ENCODE peak calls at places on chromosome 15, in seven cellular contexts. One of them, this sample, is unnamed.

GRCh38 chr15:42068601-42069000 is 25.8 kb downstream of the PLA2G4D start:
- DNase-seq in activated CD8-positive, alpha-beta T cell treated with anti-CD3 and anti-CD28 coated beads for 36 hours: no peak
- DNase-seq in foreskin fibroblast: no peak
- DNase-seq in body of pancreas: no peak
- DNase-seq in mesothelial cell of epicardium: no peak
- DNase-seq in pancreas: no peak
- DNase-seq in neural crest cell: no peak
- DNase-seq in this sample: no peak

GRCh38 chr15:92907229-92907628 is 7.1 kb downstream of the CHD2 start:
- DNase-seq in pancreas: no peak
- DNase-seq in activated CD8-positive, alpha-beta T cell treated with anti-CD3 and anti-CD28 coated beads for 36 hours: no peak
- DNase-seq in body of pancreas: no peak
- DNase-seq in mesothelial cell of epicardium: no peak
- DNase-seq in foreskin fibroblast: no peak
- DNase-seq in neural crest cell: no peak
- DNase-seq in this sample: no peak

GRCh38 chr15:68363353-68363752 is 68.6 kb downstream of the ITGA11 start:
- DNase-seq in body of pancreas: no peak
- DNase-seq in mesothelial cell of epicardium: no peak
- DNase-seq in pancreas: no peak
- DNase-seq in neural crest cell: no peak
- DNase-seq in activated CD8-positive, alpha-beta T cell treated with anti-CD3 and anti-CD28 coated beads for 36 hours: no peak
- DNase-seq in foreskin fibroblast: no peak
- DNase-seq in this sample: no peak

GRCh38 chr15:41655716-41656115 is 4.5 kb upstream of the MGA start:
- DNase-seq in mesothelial cell of epicardium: no peak
- DNase-seq in body of pancreas: no peak
- DNase-seq in activated CD8-positive, alpha-beta T cell treated with anti-CD3 and anti-CD28 coated beads for 36 hours: no peak
- DNase-seq in neural crest cell: no peak
- DNase-seq in foreskin fibroblast: peak; percentile 53
- DNase-seq in pancreas: no peak
- DNase-seq in this sample: no peak

GRCh38 chr15:79595995-79596622 is 164.0 kb downstream of the MINAR1 start:
- DNase-seq in neural crest cell: peak; percentile 19
- DNase-seq in activated CD8-positive, alpha-beta T cell treated with anti-CD3 and anti-CD28 coated beads for 36 hours: peak; percentile 78
- DNase-seq in mesothelial cell of epicardium: no peak
- DNase-seq in body of pancreas: peak; percentile 69
- DNase-seq in pancreas: peak; percentile 55
- DNase-seq in foreskin fibroblast: peak; percentile 22
- DNase-seq in this sample: peak; percentile 47

GRCh38 chr15:31871159-31871886 is 159.0 kb upstream of the CHRNA7 start:
- DNase-seq in foreskin fibroblast: no peak
- DNase-seq in pancreas: no peak
- DNase-seq in mesothelial cell of epicardium: no peak
- DNase-seq in neural crest cell: no peak
- DNase-seq in activated CD8-positive, alpha-beta T cell treated with anti-CD3 and anti-CD28 coated beads for 36 hours: no peak
- DNase-seq in body of pancreas: peak; percentile 36
- DNase-seq in this sample: no peak

GRCh38 chr15:96337991-96338771 is 7.7 kb downstream of the NR2F2 start:
- DNase-seq in pancreas: no peak
- DNase-seq in foreskin fibroblast: peak; percentile 8
- DNase-seq in neural crest cell: no peak
- DNase-seq in body of pancreas: no peak
- DNase-seq in mesothelial cell of epicardium: no peak
- DNase-seq in activated CD8-positive, alpha-beta T cell treated with anti-CD3 and anti-CD28 coated beads for 36 hours: no peak
- DNase-seq in this sample: no peak

GRCh38 chr15:41734079-41734478 is 40.2 kb upstream of the MAPKBP1 start:
- DNase-seq in pancreas: no peak
- DNase-seq in body of pancreas: no peak
- DNase-seq in foreskin fibroblast: no peak
- DNase-seq in neural crest cell: no peak
- DNase-seq in mesothelial cell of epicardium: no peak
- DNase-seq in activated CD8-positive, alpha-beta T cell treated with anti-CD3 and anti-CD28 coated beads for 36 hours: no peak
- DNase-seq in this sample: no peak

GRCh38 chr15:71334874-71335273 is 219.6 kb downstream of the THSD4 start:
- DNase-seq in neural crest cell: no peak
- DNase-seq in mesothelial cell of epicardium: no peak
- DNase-seq in pancreas: no peak
- DNase-seq in activated CD8-positive, alpha-beta T cell treated with anti-CD3 and anti-CD28 coated beads for 36 hours: no peak
- DNase-seq in body of pancreas: no peak
- DNase-seq in foreskin fibroblast: peak; percentile 72
- DNase-seq in this sample: no peak

GRCh38 chr15:23642413-23643044 is 5.1 kb downstream of the MAGEL2 start:
- DNase-seq in neural crest cell: peak; percentile 63
- DNase-seq in foreskin fibroblast: peak; percentile 67
- DNase-seq in activated CD8-positive, alpha-beta T cell treated with anti-CD3 and anti-CD28 coated beads for 36 hours: peak; percentile 52
- DNase-seq in body of pancreas: peak; percentile 67
- DNase-seq in mesothelial cell of epicardium: no peak
- DNase-seq in pancreas: peak; percentile 73
- DNase-seq in this sample: peak; percentile 43

DNA sequence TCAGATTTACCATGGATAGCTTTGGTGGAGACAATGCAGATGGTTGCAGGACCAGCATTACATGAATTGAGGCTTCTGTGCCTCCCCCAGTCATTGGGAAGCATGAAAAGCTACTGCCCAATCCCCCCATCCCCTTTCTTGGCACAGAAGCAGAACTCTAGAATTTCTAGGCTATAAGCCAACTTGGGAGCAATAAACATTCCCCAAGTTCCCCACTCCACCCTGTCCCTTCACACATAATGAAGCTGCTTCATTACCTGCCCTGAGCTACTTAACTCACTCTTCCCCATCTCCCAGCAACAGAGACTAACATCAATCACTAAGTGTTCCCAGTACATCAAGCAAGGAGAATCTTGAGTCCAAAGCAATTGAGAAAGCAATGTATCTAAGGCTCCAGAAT is 164.4 kb downstream of the RORA start:
- DNase-seq in mesothelial cell of epicardium: no peak
- DNase-seq in activated CD8-positive, alpha-beta T cell treated with anti-CD3 and anti-CD28 coated beads for 36 hours: no peak
- DNase-seq in neural crest cell: no peak
- DNase-seq in body of pancreas: no peak
- DNase-seq in pancreas: peak; percentile 30
- DNase-seq in foreskin fibroblast: no peak
- DNase-seq in this sample: peak; percentile 26
- TF ChIP-seq CTCF in mesothelial cell of epicardium: no peak
- TF ChIP-seq CTCF in activated CD8-positive, alpha-beta T cell treated with anti-CD3 and anti-CD28 coated beads for 36 hours: no peak
- TF ChIP-seq CTCF in neural crest cell: no peak
- TF ChIP-seq CTCF in body of pancreas: no peak
- TF ChIP-seq CTCF in pancreas: no peak
- TF ChIP-seq CTCF in foreskin fibroblast: no peak
- TF ChIP-seq CTCF in this sample: no peak

GRCh38 chr15:39585394-39585841 is 4.5 kb downstream of the THBS1 start:
- DNase-seq in neural crest cell: no peak
- DNase-seq in foreskin fibroblast: peak; percentile 18
- DNase-seq in body of pancreas: no peak
- DNase-seq in activated CD8-positive, alpha-beta T cell treated with anti-CD3 and anti-CD28 coated beads for 36 hours: no peak
- DNase-seq in pancreas: no peak
- DNase-seq in mesothelial cell of epicardium: no peak
- DNase-seq in this sample: no peak
- TF ChIP-seq CTCF in neural crest cell: no peak
- TF ChIP-seq CTCF in foreskin fibroblast: no peak
- TF ChIP-seq CTCF in body of pancreas: no peak
- TF ChIP-seq CTCF in activated CD8-positive, alpha-beta T cell treated with anti-CD3 and anti-CD28 coated beads for 36 hours: no peak
- TF ChIP-seq CTCF in pancreas: no peak
- TF ChIP-seq CTCF in mesothelial cell of epicardium: no peak
- TF ChIP-seq CTCF in this sample: no peak

GRCh38 chr15:40108855-40109735 is at the start of gene BMF:
- DNase-seq in activated CD8-positive, alpha-beta T cell treated with anti-CD3 and anti-CD28 coated beads for 36 hours: peak; percentile 98
- DNase-seq in neural crest cell: peak; percentile 98
- DNase-seq in pancreas: peak; percentile 100
- DNase-seq in foreskin fibroblast: peak; percentile 100
- DNase-seq in body of pancreas: peak; percentile 100
- DNase-seq in mesothelial cell of epicardium: peak; percentile 98
- DNase-seq in this sample: peak; percentile 100
- TF ChIP-seq CTCF in activated CD8-positive, alpha-beta T cell treated with anti-CD3 and anti-CD28 coated beads for 36 hours: no peak
- TF ChIP-seq CTCF in neural crest cell: peak; percentile 53
- TF ChIP-seq CTCF in pancreas: no peak
- TF ChIP-seq CTCF in foreskin fibroblast: peak; percentile 24
- TF ChIP-seq CTCF in body of pancreas: peak; percentile 24
- TF ChIP-seq CTCF in mesothelial cell of epicardium: no peak
- TF ChIP-seq CTCF in this sample: peak; percentile 51

DNA sequence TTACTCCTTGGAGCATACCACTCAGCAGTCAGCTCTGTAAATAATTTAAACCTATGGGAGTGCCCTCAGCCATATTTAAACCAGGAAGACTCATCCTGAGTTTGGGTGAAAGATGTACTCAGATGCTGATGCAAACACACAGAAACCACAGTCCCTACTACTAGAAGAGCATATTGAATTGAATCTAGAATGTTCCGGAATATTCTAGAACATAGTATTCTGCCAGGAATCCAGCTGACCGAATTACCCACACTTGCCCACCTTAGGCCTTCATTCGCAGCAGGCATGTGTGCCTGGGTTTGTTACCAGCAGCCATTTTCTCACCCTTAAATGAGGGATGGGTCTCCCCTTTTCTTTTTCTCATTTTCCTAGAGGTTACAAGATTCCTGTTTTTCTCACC is 202.4 kb upstream of the ICE2 start:
- DNase-seq in body of pancreas: no peak
- DNase-seq in foreskin fibroblast: peak; percentile 22
- DNase-seq in activated CD8-positive, alpha-beta T cell treated with anti-CD3 and anti-CD28 coated beads for 36 hours: no peak
- DNase-seq in pancreas: no peak
- DNase-seq in neural crest cell: no peak
- DNase-seq in mesothelial cell of epicardium: no peak
- DNase-seq in this sample: no peak
- TF ChIP-seq CTCF in body of pancreas: no peak
- TF ChIP-seq CTCF in foreskin fibroblast: no peak
- TF ChIP-seq CTCF in activated CD8-positive, alpha-beta T cell treated with anti-CD3 and anti-CD28 coated beads for 36 hours: no peak
- TF ChIP-seq CTCF in pancreas: no peak
- TF ChIP-seq CTCF in neural crest cell: no peak
- TF ChIP-seq CTCF in mesothelial cell of epicardium: no peak
- TF ChIP-seq CTCF in this sample: no peak

GRCh38 chr15:27235689-27236088 is 264.7 kb downstream of the GABRG3 start:
- DNase-seq in pancreas: no peak
- DNase-seq in body of pancreas: no peak
- DNase-seq in activated CD8-positive, alpha-beta T cell treated with anti-CD3 and anti-CD28 coated beads for 36 hours: no peak
- DNase-seq in foreskin fibroblast: peak; percentile 63
- DNase-seq in neural crest cell: no peak
- DNase-seq in mesothelial cell of epicardium: no peak
- DNase-seq in this sample: no peak

GRCh38 chr15:27234593-27234992 is 263.6 kb downstream of the GABRG3 start:
- DNase-seq in body of pancreas: no peak
- DNase-seq in neural crest cell: no peak
- DNase-seq in pancreas: no peak
- DNase-seq in foreskin fibroblast: peak; percentile 14
- DNase-seq in mesothelial cell of epicardium: no peak
- DNase-seq in activated CD8-positive, alpha-beta T cell treated with anti-CD3 and anti-CD28 coated beads for 36 hours: no peak
- DNase-seq in this sample: no peak

GRCh38 chr15:27237319-27237939 is 266.4 kb downstream of the GABRG3 start:
- DNase-seq in foreskin fibroblast: no peak
- DNase-seq in pancreas: no peak
- DNase-seq in neural crest cell: no peak
- DNase-seq in activated CD8-positive, alpha-beta T cell treated with anti-CD3 and anti-CD28 coated beads for 36 hours: no peak
- DNase-seq in body of pancreas: no peak
- DNase-seq in mesothelial cell of epicardium: no peak
- DNase-seq in this sample: no peak

GRCh38 chr15:27235161-27235560 is 264.2 kb downstream of the GABRG3 start:
- DNase-seq in mesothelial cell of epicardium: no peak
- DNase-seq in neural crest cell: no peak
- DNase-seq in body of pancreas: no peak
- DNase-seq in pancreas: no peak
- DNase-seq in activated CD8-positive, alpha-beta T cell treated with anti-CD3 and anti-CD28 coated beads for 36 hours: no peak
- DNase-seq in foreskin fibroblast: no peak
- DNase-seq in this sample: no peak

DNA sequence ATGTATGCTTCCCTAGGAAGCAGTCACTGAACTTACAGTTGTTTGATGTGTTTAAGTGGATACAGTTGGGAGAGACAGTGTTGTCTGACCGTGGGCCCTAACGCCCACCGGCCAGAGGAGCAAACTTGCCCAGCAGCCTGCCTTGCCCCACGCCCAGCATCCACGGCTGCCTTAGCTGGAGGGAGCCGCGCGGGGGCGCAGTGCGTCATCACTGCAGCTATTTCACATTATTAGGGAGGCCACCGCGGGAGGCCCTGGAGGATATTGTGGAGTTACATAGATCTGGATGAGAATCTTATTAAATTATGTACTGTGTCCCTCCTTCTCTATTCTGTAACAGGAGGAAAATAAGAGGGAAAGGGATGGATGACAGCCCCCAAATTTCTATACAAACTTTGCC is 267.2 kb downstream of the GABRG3 start:
- DNase-seq in activated CD8-positive, alpha-beta T cell treated with anti-CD3 and anti-CD28 coated beads for 36 hours: no peak
- DNase-seq in foreskin fibroblast: no peak
- DNase-seq in mesothelial cell of epicardium: no peak
- DNase-seq in pancreas: no peak
- DNase-seq in neural crest cell: no peak
- DNase-seq in body of pancreas: no peak
- DNase-seq in this sample: no peak
- TF ChIP-seq CTCF in activated CD8-positive, alpha-beta T cell treated with anti-CD3 and anti-CD28 coated beads for 36 hours: no peak
- TF ChIP-seq CTCF in foreskin fibroblast: no peak
- TF ChIP-seq CTCF in mesothelial cell of epicardium: no peak
- TF ChIP-seq CTCF in pancreas: no peak
- TF ChIP-seq CTCF in neural crest cell: no peak
- TF ChIP-seq CTCF in body of pancreas: no peak
- TF ChIP-seq CTCF in this sample: no peak

DNA sequence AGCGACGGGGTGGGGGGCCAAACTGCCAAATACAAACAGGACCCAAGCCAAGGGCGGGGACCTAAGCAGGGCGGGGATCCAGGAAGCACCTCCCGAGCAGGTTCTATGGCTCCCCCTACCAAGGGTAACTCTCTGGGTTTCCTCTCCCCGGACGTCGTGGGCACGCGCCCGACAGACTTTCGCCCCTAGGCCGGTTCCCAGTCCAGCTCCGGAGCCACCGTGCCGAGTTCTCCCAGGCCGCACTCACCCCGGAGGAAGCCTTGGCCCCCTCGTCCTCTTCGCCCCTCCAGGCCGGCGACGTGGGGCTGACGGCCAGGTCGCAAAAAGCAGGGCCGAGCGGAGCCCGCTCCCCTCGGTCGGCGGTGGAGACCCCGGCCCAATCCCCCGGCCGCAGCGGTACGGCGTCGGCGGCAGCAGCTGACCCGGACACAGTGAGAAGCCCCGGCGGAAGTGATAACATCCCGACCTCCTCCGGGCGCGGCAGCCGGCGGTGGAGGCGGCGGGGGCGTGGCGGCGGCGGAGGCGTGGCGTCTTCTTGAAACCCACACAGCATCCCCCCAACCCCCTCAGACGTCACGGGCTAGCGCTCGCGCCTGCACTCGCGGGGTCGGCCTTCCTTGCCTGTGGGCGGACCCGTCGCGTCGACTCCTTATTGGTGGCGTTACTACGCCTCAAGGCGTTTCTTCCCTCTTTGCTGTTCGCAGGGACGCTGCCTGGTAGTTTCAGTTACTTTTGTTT is at the start of gene BNIP2:
- DNase-seq in foreskin fibroblast: peak; percentile 100
- DNase-seq in body of pancreas: peak; percentile 99
- DNase-seq in pancreas: peak; percentile 98
- DNase-seq in mesothelial cell of epicardium: peak; percentile 97
- DNase-seq in activated CD8-positive, alpha-beta T cell treated with anti-CD3 and anti-CD28 coated beads for 36 hours: peak; percentile 99
- DNase-seq in neural crest cell: peak; percentile 97
- DNase-seq in this sample: peak; percentile 100
- TF ChIP-seq CTCF in foreskin fibroblast: no peak
- TF ChIP-seq CTCF in body of pancreas: no peak
- TF ChIP-seq CTCF in pancreas: no peak
- TF ChIP-seq CTCF in mesothelial cell of epicardium: no peak
- TF ChIP-seq CTCF in activated CD8-positive, alpha-beta T cell treated with anti-CD3 and anti-CD28 coated beads for 36 hours: no peak
- TF ChIP-seq CTCF in neural crest cell: no peak
- TF ChIP-seq CTCF in this sample: no peak

DNA sequence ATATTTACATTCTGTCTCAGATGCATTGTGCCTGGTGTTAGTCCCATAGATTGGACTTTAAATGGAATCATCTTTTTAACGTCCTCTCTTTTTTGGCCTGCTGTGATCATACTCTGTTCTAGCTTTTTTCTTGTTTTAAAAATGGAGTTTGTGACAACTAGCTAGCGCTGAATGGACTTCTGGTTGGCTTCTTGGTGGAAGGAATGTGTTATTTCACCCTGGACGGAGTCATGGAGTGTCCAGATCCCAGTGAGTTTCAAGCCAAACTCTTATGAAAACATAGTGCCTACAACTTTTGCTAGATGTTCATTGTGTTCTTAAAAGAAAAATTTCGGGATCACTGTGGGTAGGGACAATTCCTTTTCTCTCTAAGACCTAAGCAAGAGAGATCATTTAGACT is 192.6 kb downstream of the TCF12 start:
- DNase-seq in mesothelial cell of epicardium: no peak
- DNase-seq in pancreas: no peak
- DNase-seq in neural crest cell: no peak
- DNase-seq in activated CD8-positive, alpha-beta T cell treated with anti-CD3 and anti-CD28 coated beads for 36 hours: no peak
- DNase-seq in foreskin fibroblast: no peak
- DNase-seq in body of pancreas: no peak
- DNase-seq in this sample: no peak
- TF ChIP-seq CTCF in mesothelial cell of epicardium: no peak
- TF ChIP-seq CTCF in pancreas: no peak
- TF ChIP-seq CTCF in neural crest cell: peak; percentile 31
- TF ChIP-seq CTCF in activated CD8-positive, alpha-beta T cell treated with anti-CD3 and anti-CD28 coated beads for 36 hours: no peak
- TF ChIP-seq CTCF in foreskin fibroblast: peak; percentile 3
- TF ChIP-seq CTCF in body of pancreas: no peak
- TF ChIP-seq CTCF in this sample: no peak